ENCODE peak calls at places on chromosomes 4 and X, in nine cellular contexts. D is endodermal cell, B is right atrium auricular region, N is GM06990, Q is A549, I is cardiac fibroblast, K is lower leg skin, T is B cell, G is ELF-1. Y is an unnamed sample.

GRCh38 chr4:14716622-14717021 is 285.7 kb upstream of the CPEB2 start:
- DNase-seq in D (no peak), B (no peak), N (no peak), Q (no peak), I (no peak), K (no peak), T (no peak), G (no peak), Y (no peak)

GRCh38 chr4:112677519-112678091 is 40.7 kb downstream of the LARP7 start:
- DNase-seq in D (no peak), B (no peak), N (no peak), Q (no peak), I (no peak), K (no peak), T (no peak), G (no peak), Y (no peak)

GRCh38 chr4:84050014-84050413 is 449.1 kb downstream of the NKX6-1 start:
- DNase-seq in D (peak), B (no peak), N (no peak), Q (peak), I (no peak), K (no peak), T (no peak), G (peak), Y (no peak)

GRCh38 chr4:108117473-108118182 is 51.1 kb downstream of the LEF1 start:
- DNase-seq in D (peak), B (no peak), N (no peak), Q (peak), I (no peak), K (no peak), T (no peak), G (peak), Y (peak)

GRCh38 chrX:148874621-148875020 is 374.2 kb downstream of the AFF2 start:
- DNase-seq in D (no peak), B (no peak), N (no peak), Q (no peak), I (peak), K (no peak), T (no peak), G (no peak), Y (no peak)

GRCh38 chrX:37644381-37645305 is 40.9 kb upstream of the XK start:
- DNase-seq in D (no peak), B (no peak), N (no peak), Q (no peak), I (no peak), K (no peak), T (no peak), G (no peak), Y (no peak)

GRCh38 chrX:45811307-45811706 is 610.6 kb upstream of the DIPK2B start:
- DNase-seq in D (no peak), B (no peak), N (no peak), Q (no peak), I (no peak), K (no peak), T (no peak), G (no peak), Y (no peak)

GRCh38 chrX:95875661-95876060 is 809.0 kb upstream of the DIAPH2 start:
- DNase-seq in D (no peak), B (no peak), N (no peak), Q (no peak), I (no peak), K (no peak), T (no peak), G (no peak), Y (no peak)

GRCh38 chr4:13396161-13396560 is 88.0 kb downstream of the RAB28 start:
- DNase-seq in D (no peak), B (no peak), N (no peak), Q (no peak), I (no peak), K (no peak), T (no peak), G (no peak), Y (no peak)

GRCh38 chr4:75599647-75600046 is 30.7 kb downstream of the CDKL2 start:
- DNase-seq in D (no peak), B (no peak), N (no peak), Q (no peak), I (no peak), K (no peak), T (no peak), G (no peak), Y (no peak)

GRCh38 chrX:136780738-136781137 is at the start of gene ARHGEF6:
- DNase-seq in D (no peak), B (no peak), N (no peak), Q (no peak), I (peak), K (no peak), T (no peak), G (no peak), Y (no peak)

GRCh38 chrX:32483534-32484136 is 727.7 kb downstream of the DMD start:
- DNase-seq in D (no peak), B (no peak), N (no peak), Q (no peak), I (peak), K (no peak), T (no peak), G (no peak), Y (no peak)

GRCh38 chrX:1052021-1052420 is 160.4 kb downstream of the CRLF2 start:
- DNase-seq in D (no peak), B (no peak), N (no peak), Q (no peak), I (no peak), K (no peak), T (no peak), G (no peak), Y (no peak)

GRCh38 chrX:35726176-35726575 is 72.0 kb upstream of the MAGEB16 start:
- DNase-seq in D (no peak), B (no peak), N (no peak), Q (peak), I (peak), K (no peak), T (no peak), G (no peak), Y (no peak)

GRCh38 chrX:66110112-66110511 is 53.9 kb upstream of the HEPH start:
- DNase-seq in D (peak), B (no peak), N (no peak), Q (peak), I (peak), K (no peak), T (no peak), G (no peak), Y (no peak)

GRCh38 chrX:257681-258289 is 23.4 kb upstream of the PLCXD1 start:
- DNase-seq in D (peak), B (no peak), N (no peak), Q (peak), I (no peak), K (peak), T (no peak), G (no peak), Y (no peak)

GRCh38 chrX:153460826-153461225 is 9.6 kb downstream of the HAUS7 start:
- DNase-seq in D (peak), B (no peak), N (peak), Q (peak), I (peak), K (no peak), T (peak), G (peak), Y (peak)

GRCh38 chrX:139930923-139931645 is 1.8 kb downstream of the ATP11C start:
- DNase-seq in D (peak), B (no peak), N (peak), Q (peak), I (peak), K (no peak), T (no peak), G (peak), Y (peak)

GRCh38 chr4:10458190-10458589 is 964 bp upstream of the ZNF518B start:
- DNase-seq in D (peak), B (no peak), N (no peak), Q (no peak), I (no peak), K (no peak), T (no peak), G (peak), Y (no peak)

GRCh38 chr4:127400736-127401346 is 231.9 kb upstream of the INTU start:
- DNase-seq in D (peak), B (no peak), N (peak), Q (peak), I (peak), K (no peak), T (no peak), G (peak), Y (peak)